ENCODE peak calls at places on chromosomes 16 and 17, in seven cellular contexts. L, Y, T, S, V, D and N are unnamed samples.

GRCh38 chr17:47305302-47305923 is 18.3 kb upstream of the EFCAB13 start:
- DNase-seq in D (no peak), Y (peak; percentile 90), S (no peak), T (no peak), L (peak; percentile 96), V (no peak), N (peak; percentile 81)

GRCh38 chr16:84446086-84446485 is 58.4 kb downstream of the MEAK7 start:
- DNase-seq in L (peak; percentile 56), D (no peak), V (no peak), T (no peak), S (no peak), Y (no peak), N (no peak)

GRCh38 chr17:50355336-50355700 is 9.4 kb downstream of the XYLT2 start:
- DNase-seq in L (no peak), T (no peak), Y (no peak), D (no peak), V (no peak), S (no peak), N (no peak)

GRCh38 chr17:412211-413015 is 59.8 kb upstream of the RPH3AL start:
- DNase-seq in L (peak; percentile 51), T (peak; percentile 49), D (peak; percentile 77), S (no peak), Y (no peak), V (peak; percentile 63), N (no peak)

GRCh38 chr17:1532836-1533602 is 16.6 kb upstream of the INPP5K start:
- DNase-seq in T (no peak), D (peak; percentile 69), S (no peak), V (peak; percentile 20), Y (no peak), L (no peak), N (no peak)

GRCh38 chr16:7025616-7026190 is 306.9 kb upstream of the RBFOX1 start:
- DNase-seq in Y (no peak), S (peak; percentile 60), V (peak; percentile 70), L (no peak), T (peak; percentile 13), D (peak; percentile 91), N (no peak)

GRCh38 chr16:66603537-66604375 is 748 bp upstream of the CMTM3 start:
- DNase-seq in L (peak; percentile 71), Y (no peak), V (peak; percentile 36), S (peak; percentile 88), D (peak; percentile 87), T (peak; percentile 64), N (no peak)

GRCh38 chr17:65219124-65219523 is 82.0 kb downstream of the RGS9 start:
- DNase-seq in L (no peak), D (no peak), V (no peak), Y (no peak), S (no peak), T (no peak), N (no peak)

GRCh38 chr16:3119701-3120408 is 7.5 kb downstream of the ZNF205 start:
- DNase-seq in T (no peak), D (no peak), Y (no peak), S (peak; percentile 55), V (no peak), L (no peak), N (no peak)

GRCh38 chr16:10282367-10282766 is 100.1 kb upstream of the GRIN2A start:
- DNase-seq in S (no peak), Y (no peak), L (no peak), D (no peak), V (no peak), T (no peak), N (no peak)

GRCh38 chr17:8581002-8581658 is 49.4 kb downstream of the MYH10 start:
- DNase-seq in T (no peak), L (peak; percentile 20), V (no peak), S (no peak), D (no peak), Y (no peak), N (no peak)

GRCh38 chr16:75272097-75272548 is 20.7 kb upstream of the BCAR1 start:
- DNase-seq in D (no peak), T (no peak), V (no peak), L (no peak), S (no peak), Y (no peak), N (no peak)

GRCh38 chr16:55249936-55250335 is 74.1 kb upstream of the IRX6 start:
- DNase-seq in V (no peak), T (no peak), L (no peak), D (no peak), Y (no peak), S (no peak), N (no peak)

GRCh38 chr17:64781810-64782555 is 119.9 kb upstream of the SMURF2 start:
- DNase-seq in S (peak; percentile 59), Y (no peak), T (peak; percentile 8), D (no peak), V (no peak), L (no peak), N (no peak)

GRCh38 chr16:14329727-14330363 is 258.7 kb downstream of the MRTFB start:
- DNase-seq in S (no peak), L (no peak), T (no peak), D (no peak), Y (no peak), V (no peak), N (no peak)

GRCh38 chr16:84643180-84643583 is 5.1 kb upstream of the KLHL36 start:
- DNase-seq in V (peak; percentile 56), D (no peak), L (peak; percentile 90), S (peak; percentile 67), Y (peak; percentile 56), T (peak; percentile 91), N (no peak)

DNA sequence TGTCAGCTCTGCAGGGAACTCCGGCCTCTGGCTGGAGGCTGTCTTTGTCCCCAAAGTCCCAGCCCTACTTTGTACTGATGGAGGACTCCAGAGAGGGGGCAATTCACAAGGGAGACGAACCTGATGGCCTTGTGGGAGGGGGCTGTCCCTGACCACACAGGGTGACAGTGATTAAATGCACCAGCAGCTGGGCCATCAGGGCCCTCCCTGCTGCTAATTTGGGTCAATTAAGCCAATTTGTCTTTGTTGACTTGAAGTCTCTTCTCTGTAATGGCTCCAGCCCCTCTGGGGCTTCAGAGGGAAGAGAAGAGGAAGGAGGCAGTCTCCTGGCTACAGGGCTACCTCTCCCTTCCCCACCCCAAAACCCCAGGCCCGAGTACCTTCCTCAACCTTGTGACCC is 22.0 kb downstream of the TMEM132E start:
- DNase-seq in L (no peak), Y (no peak), T (no peak), D (peak; percentile 38), V (no peak), S (no peak), N (no peak)
- H3K4me3 ChIP-seq in L (no peak overlapping the region), Y (no peak overlapping the region), T (no peak overlapping the region), D (no peak overlapping the region), V (no peak overlapping the region), S (no peak overlapping the region), N (no peak overlapping the region)

DNA sequence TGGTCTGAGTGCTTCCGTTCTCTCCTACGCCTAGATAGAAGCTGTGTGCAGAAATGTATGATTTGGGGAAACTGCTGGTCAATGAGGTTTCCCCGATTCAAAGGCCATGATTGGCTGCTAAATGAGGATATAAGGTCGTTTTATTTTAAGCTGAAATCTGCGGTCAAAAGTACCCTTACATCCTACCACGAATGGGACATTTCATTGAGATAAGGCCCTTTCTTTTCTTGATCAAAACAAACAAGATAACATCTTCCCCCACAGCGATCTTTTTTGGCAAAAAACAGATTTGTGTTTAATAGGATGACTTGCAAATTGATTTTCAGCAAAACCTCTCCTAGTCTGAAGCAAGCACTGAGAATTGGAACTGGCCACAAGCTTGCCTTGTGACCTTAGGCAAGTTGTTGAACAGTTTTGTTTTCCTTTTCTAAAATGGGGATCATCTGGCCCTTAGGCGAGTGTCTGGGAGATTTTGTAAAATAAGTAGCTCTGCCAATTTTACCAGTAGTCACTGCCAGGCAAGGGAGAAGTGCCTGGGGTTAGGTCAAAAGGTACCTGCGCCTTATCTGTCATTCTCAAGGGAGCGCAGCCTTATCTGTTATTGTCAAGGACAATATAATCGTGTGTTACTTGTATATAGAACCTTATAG is 635 bp downstream of the SCPEP1 start:
- DNase-seq in L (no peak), S (no peak), D (no peak), T (no peak), V (no peak), Y (no peak), N (no peak)
- TF ChIP-seq CTCF in L (no peak), S (no peak), D (no peak), T (no peak), V (no peak), Y (no peak), N (no peak)

GRCh38 chr17:2755941-2756724 is 6.7 kb upstream of the CCDC92B start:
- DNase-seq in L (no peak), V (peak; percentile 49), Y (no peak), T (no peak), S (peak; percentile 49), D (peak; percentile 86), N (no peak)
- H3K4me3 ChIP-seq in L (no peak overlapping the region), V (peak overlapping the region; percentile 16), Y (no peak overlapping the region), T (no peak overlapping the region), S (peak overlapping the region; percentile 24), D (peak overlapping the region; percentile 61), N (peak overlapping the region; percentile 20)

GRCh38 chr17:42548993-42549755 is 3.5 kb upstream of the HSD17B1 start:
- DNase-seq in S (peak; percentile 44), T (no peak), V (no peak), L (no peak), D (no peak), Y (no peak), N (no peak)
- TF ChIP-seq CTCF in S (no peak), T (no peak), V (no peak), L (no peak), D (no peak), Y (no peak), N (no peak)

DNA sequence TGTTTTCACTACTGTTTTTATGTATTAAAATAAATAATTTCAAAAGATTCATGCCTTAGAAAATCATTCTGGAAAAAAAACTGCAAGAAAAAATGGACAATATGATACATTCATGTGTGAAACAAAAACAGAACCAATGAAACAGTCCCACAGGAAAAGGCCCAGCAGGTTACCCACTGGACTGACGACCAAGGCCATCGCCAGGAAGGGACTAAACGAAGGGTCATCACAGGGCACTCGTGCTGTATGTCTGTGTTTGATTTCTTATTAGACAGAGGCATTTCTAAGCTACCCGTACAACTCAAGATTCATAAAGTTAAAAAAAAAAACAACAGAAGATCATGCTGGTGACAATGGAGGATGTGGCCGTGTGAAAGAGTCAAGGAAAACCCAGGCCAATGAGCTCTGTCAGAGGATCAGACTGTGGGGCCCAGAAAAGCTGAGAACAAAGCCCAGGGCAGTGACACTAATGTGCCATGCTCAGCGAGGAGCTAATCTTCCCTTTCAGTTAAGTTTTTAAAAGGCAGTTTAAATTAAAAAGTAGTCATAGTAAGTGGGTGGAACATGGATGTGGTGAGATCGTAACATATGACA is 31.8 kb downstream of the NSMCE1 start:
- DNase-seq in T (no peak), D (peak; percentile 65), V (no peak), L (no peak), Y (no peak), S (no peak), N (no peak)
- H3K4me3 ChIP-seq in T (no peak overlapping the region), D (no peak overlapping the region), V (no peak overlapping the region), L (no peak overlapping the region), Y (no peak overlapping the region), S (no peak overlapping the region), N (no peak overlapping the region)